ENCODE peak calls at places on chromosome 12, in six cellular contexts. One of them, this sample, is unnamed.

GRCh38 chr12:104377507-104377812 is 73.9 kb downstream of the EID3 start:
- DNase-seq in kidney epithelial cell: no peak
- DNase-seq in PC-3: no peak
- DNase-seq in choroid plexus epithelial cell: no peak
- DNase-seq in A549: no peak
- DNase-seq in dorsolateral prefrontal cortex: no peak
- DNase-seq in this sample: no peak

GRCh38 chr12:126191037-126191891 is 1126.0 kb downstream of the AACS start:
- DNase-seq in kidney epithelial cell: no peak
- DNase-seq in PC-3: no peak
- DNase-seq in choroid plexus epithelial cell: no peak
- DNase-seq in A549: no peak
- DNase-seq in dorsolateral prefrontal cortex: peak
- DNase-seq in this sample: peak

GRCh38 chr12:67082221-67082620 is 186.9 kb upstream of the CAND1 start:
- DNase-seq in kidney epithelial cell: no peak
- DNase-seq in PC-3: no peak
- DNase-seq in choroid plexus epithelial cell: no peak
- DNase-seq in A549: no peak
- DNase-seq in dorsolateral prefrontal cortex: no peak
- DNase-seq in this sample: no peak

GRCh38 chr12:5964913-5965900 is 20.1 kb upstream of the ANO2 start:
- DNase-seq in kidney epithelial cell: no peak
- DNase-seq in PC-3: no peak
- DNase-seq in choroid plexus epithelial cell: peak
- DNase-seq in A549: no peak
- DNase-seq in dorsolateral prefrontal cortex: no peak
- DNase-seq in this sample: no peak

GRCh38 chr12:121223283-121223946 is 13.5 kb downstream of the P2RX4 start:
- DNase-seq in kidney epithelial cell: no peak
- DNase-seq in PC-3: no peak
- DNase-seq in choroid plexus epithelial cell: peak
- DNase-seq in A549: peak
- DNase-seq in dorsolateral prefrontal cortex: no peak
- DNase-seq in this sample: no peak

GRCh38 chr12:78392918-78393317 is 471.7 kb upstream of the SYT1 start:
- DNase-seq in kidney epithelial cell: no peak
- DNase-seq in PC-3: peak
- DNase-seq in choroid plexus epithelial cell: peak
- DNase-seq in A549: peak
- DNase-seq in dorsolateral prefrontal cortex: no peak
- DNase-seq in this sample: peak

GRCh38 chr12:93054021-93054420 is 124.9 kb upstream of the EEA1 start:
- DNase-seq in kidney epithelial cell: no peak
- DNase-seq in PC-3: no peak
- DNase-seq in choroid plexus epithelial cell: no peak
- DNase-seq in A549: no peak
- DNase-seq in dorsolateral prefrontal cortex: no peak
- DNase-seq in this sample: no peak

GRCh38 chr12:81819991-81820633 is 61.0 kb upstream of the PPFIA2 start:
- DNase-seq in kidney epithelial cell: no peak
- DNase-seq in PC-3: no peak
- DNase-seq in choroid plexus epithelial cell: peak
- DNase-seq in A549: no peak
- DNase-seq in dorsolateral prefrontal cortex: no peak
- DNase-seq in this sample: peak

GRCh38 chr12:70840966-70841365 is 79.6 kb downstream of the PTPRR start:
- DNase-seq in kidney epithelial cell: no peak
- DNase-seq in PC-3: peak
- DNase-seq in choroid plexus epithelial cell: no peak
- DNase-seq in A549: no peak
- DNase-seq in dorsolateral prefrontal cortex: no peak
- DNase-seq in this sample: no peak

GRCh38 chr12:122449317-122449716 is 26.8 kb upstream of the CLIP1 start:
- DNase-seq in kidney epithelial cell: peak
- DNase-seq in PC-3: peak
- DNase-seq in choroid plexus epithelial cell: peak
- DNase-seq in A549: peak
- DNase-seq in dorsolateral prefrontal cortex: no peak
- DNase-seq in this sample: peak

DNA sequence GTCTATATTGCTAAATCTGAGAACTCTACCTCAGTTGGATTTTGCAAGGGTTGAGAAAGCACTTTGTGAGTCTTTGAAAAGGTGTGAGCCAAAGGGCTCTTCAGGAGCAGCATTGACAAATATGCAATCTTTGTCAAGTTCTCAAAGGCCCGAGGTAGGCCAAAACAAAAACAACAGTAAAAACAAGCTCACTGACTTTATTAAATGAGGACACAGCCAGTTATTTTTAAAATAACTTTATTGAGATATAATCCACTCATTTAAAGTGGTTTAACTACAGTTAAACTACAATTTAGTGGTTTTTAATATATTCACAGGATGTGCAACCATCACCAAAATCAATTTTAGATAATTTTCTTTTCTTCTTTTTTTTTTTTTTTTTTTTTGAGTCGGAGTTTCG is 2.0 kb upstream of the CREBL2 start:
- DNase-seq in kidney epithelial cell: no peak
- DNase-seq in PC-3: no peak
- DNase-seq in choroid plexus epithelial cell: no peak
- DNase-seq in A549: no peak
- DNase-seq in dorsolateral prefrontal cortex: no peak
- DNase-seq in this sample: no peak
- TF ChIP-seq CTCF in kidney epithelial cell: no peak
- TF ChIP-seq CTCF in PC-3: no peak
- TF ChIP-seq CTCF in choroid plexus epithelial cell: no peak
- TF ChIP-seq CTCF in A549: no peak
- TF ChIP-seq CTCF in dorsolateral prefrontal cortex: no peak
- TF ChIP-seq CTCF in this sample: no peak

GRCh38 chr12:56224954-56225353 is 812 bp downstream of the NABP2 start:
- DNase-seq in kidney epithelial cell: no peak
- DNase-seq in PC-3: no peak
- DNase-seq in choroid plexus epithelial cell: no peak
- DNase-seq in A549: no peak
- DNase-seq in dorsolateral prefrontal cortex: no peak
- DNase-seq in this sample: no peak

GRCh38 chr12:56222531-56222895 is 791 bp upstream of the RNF41 start:
- DNase-seq in kidney epithelial cell: no peak
- DNase-seq in PC-3: no peak
- DNase-seq in choroid plexus epithelial cell: no peak
- DNase-seq in A549: no peak
- DNase-seq in dorsolateral prefrontal cortex: no peak
- DNase-seq in this sample: no peak

GRCh38 chr12:56223571-56224101 is 506 bp upstream of the NABP2 start:
- DNase-seq in kidney epithelial cell: no peak
- DNase-seq in PC-3: no peak
- DNase-seq in choroid plexus epithelial cell: no peak
- DNase-seq in A549: no peak
- DNase-seq in dorsolateral prefrontal cortex: no peak
- DNase-seq in this sample: no peak

GRCh38 chr12:56221757-56222530 is at the start of gene RNF41:
- DNase-seq in kidney epithelial cell: peak
- DNase-seq in PC-3: peak
- DNase-seq in choroid plexus epithelial cell: peak
- DNase-seq in A549: peak
- DNase-seq in dorsolateral prefrontal cortex: peak
- DNase-seq in this sample: peak

GRCh38 chr12:56224102-56224701 is at the start of gene NABP2:
- DNase-seq in kidney epithelial cell: peak
- DNase-seq in PC-3: peak
- DNase-seq in choroid plexus epithelial cell: peak
- DNase-seq in A549: peak
- DNase-seq in dorsolateral prefrontal cortex: peak
- DNase-seq in this sample: peak
- H3K4me3 ChIP-seq in kidney epithelial cell: peak
- H3K4me3 ChIP-seq in PC-3: peak
- H3K4me3 ChIP-seq in choroid plexus epithelial cell: peak
- H3K4me3 ChIP-seq in A549: peak
- H3K4me3 ChIP-seq in dorsolateral prefrontal cortex: peak
- H3K4me3 ChIP-seq in this sample: peak

DNA sequence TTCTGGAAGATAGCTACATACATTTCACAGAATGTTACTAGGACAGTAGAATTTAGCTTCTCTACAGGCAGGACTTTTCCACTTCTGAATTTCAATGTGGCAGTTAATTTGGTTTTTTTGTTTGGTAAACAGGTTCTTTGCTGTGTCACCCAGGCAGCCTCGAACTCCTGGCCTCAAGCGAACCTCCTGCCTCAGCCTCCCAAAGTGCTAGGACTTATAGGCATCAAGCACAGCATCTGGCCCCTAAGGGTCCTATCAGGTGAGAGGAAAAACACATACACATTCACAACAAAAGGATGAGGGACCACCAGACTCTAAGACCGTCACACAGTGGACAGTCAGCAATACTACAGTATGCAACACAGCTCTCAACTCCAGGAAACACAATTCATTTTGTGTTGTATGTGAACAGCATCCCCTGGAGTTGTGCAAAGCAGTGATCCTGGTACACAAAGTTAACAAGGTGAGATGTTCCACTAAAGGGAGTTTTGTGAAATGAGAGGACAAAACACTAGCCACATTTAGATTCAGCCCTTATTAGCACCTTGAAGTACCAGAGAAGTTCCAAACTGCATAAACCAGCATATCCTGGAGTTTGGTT is 6.9 kb downstream of the ATP2B1 start:
- DNase-seq in kidney epithelial cell: no peak
- DNase-seq in PC-3: no peak
- DNase-seq in choroid plexus epithelial cell: no peak
- DNase-seq in A549: peak
- DNase-seq in dorsolateral prefrontal cortex: no peak
- DNase-seq in this sample: no peak
- TF ChIP-seq CTCF in kidney epithelial cell: no peak
- TF ChIP-seq CTCF in PC-3: peak
- TF ChIP-seq CTCF in choroid plexus epithelial cell: no peak
- TF ChIP-seq CTCF in A549: no peak
- TF ChIP-seq CTCF in dorsolateral prefrontal cortex: no peak
- TF ChIP-seq CTCF in this sample: no peak

DNA sequence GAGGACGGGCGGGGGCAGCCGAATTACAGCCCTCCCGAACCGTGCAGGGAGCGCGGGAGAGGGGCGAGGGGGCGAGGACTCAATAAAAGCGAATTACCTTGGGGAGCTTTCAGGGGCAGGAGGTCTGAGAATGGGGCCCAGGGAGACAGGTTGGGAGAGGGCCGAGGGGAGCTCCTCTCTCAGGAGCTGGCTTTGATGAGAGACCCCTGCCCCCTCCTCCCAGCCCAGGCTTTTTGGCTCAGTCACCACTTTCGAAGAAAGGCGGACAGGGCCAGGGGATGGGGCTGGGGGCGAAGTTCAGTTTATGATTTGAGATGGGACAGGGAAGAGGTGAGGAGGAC is 783 bp downstream of the HOXC9 start:
- DNase-seq in kidney epithelial cell: no peak
- DNase-seq in PC-3: no peak
- DNase-seq in choroid plexus epithelial cell: no peak
- DNase-seq in A549: no peak
- DNase-seq in dorsolateral prefrontal cortex: no peak
- DNase-seq in this sample: no peak
- H3K4me3 ChIP-seq in kidney epithelial cell: peak
- H3K4me3 ChIP-seq in PC-3: no peak
- H3K4me3 ChIP-seq in choroid plexus epithelial cell: no peak
- H3K4me3 ChIP-seq in A549: peak
- H3K4me3 ChIP-seq in dorsolateral prefrontal cortex: no peak
- H3K4me3 ChIP-seq in this sample: no peak

GRCh38 chr12:65825573-65826512 is 1.6 kb downstream of the HMGA2 start:
- DNase-seq in kidney epithelial cell: no peak
- DNase-seq in PC-3: peak
- DNase-seq in choroid plexus epithelial cell: peak
- DNase-seq in A549: peak
- DNase-seq in dorsolateral prefrontal cortex: no peak
- DNase-seq in this sample: no peak
- TF ChIP-seq CTCF in kidney epithelial cell: no peak
- TF ChIP-seq CTCF in PC-3: no peak
- TF ChIP-seq CTCF in choroid plexus epithelial cell: no peak
- TF ChIP-seq CTCF in A549: no peak
- TF ChIP-seq CTCF in dorsolateral prefrontal cortex: no peak
- TF ChIP-seq CTCF in this sample: no peak

GRCh38 chr12:53299454-53300180 is at the start of gene MYG1:
- DNase-seq in kidney epithelial cell: peak
- DNase-seq in PC-3: peak
- DNase-seq in choroid plexus epithelial cell: peak
- DNase-seq in A549: peak
- DNase-seq in dorsolateral prefrontal cortex: peak
- DNase-seq in this sample: peak
- H3K4me3 ChIP-seq in kidney epithelial cell: peak
- H3K4me3 ChIP-seq in PC-3: peak
- H3K4me3 ChIP-seq in choroid plexus epithelial cell: peak
- H3K4me3 ChIP-seq in A549: peak
- H3K4me3 ChIP-seq in dorsolateral prefrontal cortex: peak
- H3K4me3 ChIP-seq in this sample: peak

DNA sequence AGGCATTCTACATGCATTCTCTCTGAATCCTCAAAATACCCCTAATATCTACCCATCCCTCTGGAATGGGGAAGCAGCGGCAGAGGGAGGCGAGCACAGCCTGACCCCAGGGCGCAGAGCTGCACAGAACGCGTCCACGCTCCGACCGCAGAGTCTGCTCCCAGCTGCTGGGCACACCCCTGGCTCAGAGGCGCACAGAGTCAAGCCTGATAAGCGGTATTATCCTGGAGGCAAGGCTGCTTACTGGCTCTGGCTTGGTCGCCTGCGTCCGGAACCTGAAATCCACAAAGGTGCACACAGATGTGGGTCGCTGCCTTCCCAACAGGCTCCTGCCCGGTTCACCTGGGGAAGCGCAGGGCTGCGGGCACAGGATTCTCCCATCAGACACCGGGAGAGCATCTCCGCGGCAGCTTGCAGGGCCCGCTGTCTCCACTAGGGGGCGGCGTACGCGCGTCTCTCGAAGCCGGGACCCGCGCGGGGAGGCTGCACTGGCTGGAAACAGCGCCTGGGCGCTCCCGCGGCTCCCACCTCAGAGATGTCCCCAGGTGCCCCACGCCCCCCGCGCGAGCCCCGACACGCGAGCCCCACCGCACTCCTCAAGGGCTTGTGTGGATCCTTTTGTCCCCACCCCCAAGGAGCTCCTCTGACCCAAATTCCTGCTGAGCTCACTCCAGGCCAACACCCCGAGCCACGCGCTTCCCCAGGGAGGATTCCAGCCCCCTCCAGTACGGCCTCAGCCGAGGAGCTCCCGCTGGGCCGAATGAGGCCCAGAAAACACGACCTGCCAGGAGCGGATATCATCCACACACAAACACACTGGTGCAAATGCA is 120.1 kb upstream of the FZD10 start:
- DNase-seq in kidney epithelial cell: no peak
- DNase-seq in PC-3: no peak
- DNase-seq in choroid plexus epithelial cell: no peak
- DNase-seq in A549: no peak
- DNase-seq in dorsolateral prefrontal cortex: peak
- DNase-seq in this sample: no peak
- TF ChIP-seq CTCF in kidney epithelial cell: peak
- TF ChIP-seq CTCF in PC-3: peak
- TF ChIP-seq CTCF in choroid plexus epithelial cell: peak
- TF ChIP-seq CTCF in A549: peak
- TF ChIP-seq CTCF in dorsolateral prefrontal cortex: peak
- TF ChIP-seq CTCF in this sample: no peak